ENCODE peak calls at places on chromosomes 7 and 10, in six cellular contexts. One of them, this sample, is unnamed.

GRCh38 chr7:140645166-140645565 is 4.6 kb upstream of the DENND2A start:
- DNase-seq in activated T-cell treated with anti-CD3 and anti-CD28 coated beads for 48 hours: no peak
- DNase-seq in endodermal cell: peak
- DNase-seq in stimulated activated CD4-positive, alpha-beta T cell treated with anti-CD3 and anti-CD28 coated beads, Interleukin-12 subunit alpha, Interleukin-12 subunit beta, amount 100 ng/mL, for 4 hours: no peak
- DNase-seq in SJSA1: no peak
- DNase-seq in pancreas: no peak
- DNase-seq in this sample: no peak

GRCh38 chr7:84484502-84485079 is 290.0 kb upstream of the SEMA3A start:
- DNase-seq in activated T-cell treated with anti-CD3 and anti-CD28 coated beads for 48 hours: no peak
- DNase-seq in pancreas: no peak
- DNase-seq in stimulated activated CD4-positive, alpha-beta T cell treated with anti-CD3 and anti-CD28 coated beads, Interleukin-12 subunit alpha, Interleukin-12 subunit beta, amount 100 ng/mL, for 4 hours: no peak
- DNase-seq in endodermal cell: no peak
- DNase-seq in SJSA1: no peak
- DNase-seq in this sample: no peak

GRCh38 chr7:91082038-91082437 is 182.2 kb upstream of the FZD1 start:
- DNase-seq in stimulated activated CD4-positive, alpha-beta T cell treated with anti-CD3 and anti-CD28 coated beads, Interleukin-12 subunit alpha, Interleukin-12 subunit beta, amount 100 ng/mL, for 4 hours: no peak
- DNase-seq in SJSA1: no peak
- DNase-seq in pancreas: no peak
- DNase-seq in activated T-cell treated with anti-CD3 and anti-CD28 coated beads for 48 hours: no peak
- DNase-seq in endodermal cell: no peak
- DNase-seq in this sample: no peak

GRCh38 chr7:116715087-116715486 is 43.1 kb downstream of the MET start:
- DNase-seq in endodermal cell: no peak
- DNase-seq in activated T-cell treated with anti-CD3 and anti-CD28 coated beads for 48 hours: no peak
- DNase-seq in pancreas: no peak
- DNase-seq in SJSA1: no peak
- DNase-seq in stimulated activated CD4-positive, alpha-beta T cell treated with anti-CD3 and anti-CD28 coated beads, Interleukin-12 subunit alpha, Interleukin-12 subunit beta, amount 100 ng/mL, for 4 hours: no peak
- DNase-seq in this sample: no peak

GRCh38 chr10:14093735-14094484 is 236.8 kb downstream of the FRMD4A start:
- DNase-seq in endodermal cell: peak
- DNase-seq in SJSA1: no peak
- DNase-seq in stimulated activated CD4-positive, alpha-beta T cell treated with anti-CD3 and anti-CD28 coated beads, Interleukin-12 subunit alpha, Interleukin-12 subunit beta, amount 100 ng/mL, for 4 hours: no peak
- DNase-seq in activated T-cell treated with anti-CD3 and anti-CD28 coated beads for 48 hours: no peak
- DNase-seq in pancreas: no peak
- DNase-seq in this sample: no peak

GRCh38 chr10:78571286-78571685 is 497.5 kb upstream of the ZMIZ1 start:
- DNase-seq in pancreas: no peak
- DNase-seq in stimulated activated CD4-positive, alpha-beta T cell treated with anti-CD3 and anti-CD28 coated beads, Interleukin-12 subunit alpha, Interleukin-12 subunit beta, amount 100 ng/mL, for 4 hours: no peak
- DNase-seq in activated T-cell treated with anti-CD3 and anti-CD28 coated beads for 48 hours: no peak
- DNase-seq in endodermal cell: no peak
- DNase-seq in SJSA1: no peak
- DNase-seq in this sample: no peak

GRCh38 chr7:2859952-2860351 is 15.8 kb upstream of the GNA12 start:
- DNase-seq in activated T-cell treated with anti-CD3 and anti-CD28 coated beads for 48 hours: no peak
- DNase-seq in pancreas: peak
- DNase-seq in stimulated activated CD4-positive, alpha-beta T cell treated with anti-CD3 and anti-CD28 coated beads, Interleukin-12 subunit alpha, Interleukin-12 subunit beta, amount 100 ng/mL, for 4 hours: no peak
- DNase-seq in endodermal cell: no peak
- DNase-seq in SJSA1: no peak
- DNase-seq in this sample: no peak

GRCh38 chr10:132133005-132133404 is 53.7 kb upstream of the DPYSL4 start:
- DNase-seq in pancreas: no peak
- DNase-seq in stimulated activated CD4-positive, alpha-beta T cell treated with anti-CD3 and anti-CD28 coated beads, Interleukin-12 subunit alpha, Interleukin-12 subunit beta, amount 100 ng/mL, for 4 hours: no peak
- DNase-seq in SJSA1: no peak
- DNase-seq in endodermal cell: no peak
- DNase-seq in activated T-cell treated with anti-CD3 and anti-CD28 coated beads for 48 hours: no peak
- DNase-seq in this sample: no peak

GRCh38 chr10:5976689-5977470 is 463 bp downstream of the IL15RA start:
- DNase-seq in SJSA1: peak
- DNase-seq in endodermal cell: peak
- DNase-seq in pancreas: peak
- DNase-seq in activated T-cell treated with anti-CD3 and anti-CD28 coated beads for 48 hours: peak
- DNase-seq in stimulated activated CD4-positive, alpha-beta T cell treated with anti-CD3 and anti-CD28 coated beads, Interleukin-12 subunit alpha, Interleukin-12 subunit beta, amount 100 ng/mL, for 4 hours: peak
- DNase-seq in this sample: no peak

GRCh38 chr10:35693800-35694199 is 51.7 kb upstream of the FZD8 start:
- DNase-seq in SJSA1: no peak
- DNase-seq in pancreas: no peak
- DNase-seq in endodermal cell: no peak
- DNase-seq in stimulated activated CD4-positive, alpha-beta T cell treated with anti-CD3 and anti-CD28 coated beads, Interleukin-12 subunit alpha, Interleukin-12 subunit beta, amount 100 ng/mL, for 4 hours: no peak
- DNase-seq in activated T-cell treated with anti-CD3 and anti-CD28 coated beads for 48 hours: no peak
- DNase-seq in this sample: no peak

GRCh38 chr10:519716-520401 is 169.6 kb downstream of the DIP2C start:
- DNase-seq in endodermal cell: no peak
- DNase-seq in SJSA1: no peak
- DNase-seq in pancreas: no peak
- DNase-seq in stimulated activated CD4-positive, alpha-beta T cell treated with anti-CD3 and anti-CD28 coated beads, Interleukin-12 subunit alpha, Interleukin-12 subunit beta, amount 100 ng/mL, for 4 hours: no peak
- DNase-seq in activated T-cell treated with anti-CD3 and anti-CD28 coated beads for 48 hours: no peak
- DNase-seq in this sample: no peak